ENCODE peak calls at places on chromosomes 7 and 10, in six cellular contexts. One of them, this sample, is unnamed.

GRCh38 chr10:103353281-103353680 is 2.3 kb upstream of the PCGF6 start:
- DNase-seq in naive thymus-derived CD4-positive, alpha-beta T cell: no peak
- DNase-seq in pancreas: no peak
- DNase-seq in IMR-90: no peak
- DNase-seq in spleen: no peak
- DNase-seq in lower lobe of right lung: no peak
- DNase-seq in this sample: no peak

GRCh38 chr10:114403545-114404161 is 649 bp downstream of the AFAP1L2 start:
- DNase-seq in naive thymus-derived CD4-positive, alpha-beta T cell: no peak
- DNase-seq in lower lobe of right lung: no peak
- DNase-seq in spleen: no peak
- DNase-seq in IMR-90: no peak
- DNase-seq in pancreas: peak; percentile 20
- DNase-seq in this sample: peak; percentile 35

GRCh38 chr10:12656518-12657142 is 307.3 kb downstream of the CAMK1D start:
- DNase-seq in naive thymus-derived CD4-positive, alpha-beta T cell: peak; percentile 64
- DNase-seq in IMR-90: peak; percentile 75
- DNase-seq in pancreas: no peak
- DNase-seq in spleen: no peak
- DNase-seq in lower lobe of right lung: no peak
- DNase-seq in this sample: no peak

GRCh38 chr7:70710011-70710480 is 421.9 kb upstream of the GALNT17 start:
- DNase-seq in lower lobe of right lung: no peak
- DNase-seq in spleen: no peak
- DNase-seq in IMR-90: peak; percentile 76
- DNase-seq in pancreas: no peak
- DNase-seq in naive thymus-derived CD4-positive, alpha-beta T cell: no peak
- DNase-seq in this sample: no peak

GRCh38 chr10:4736183-4736582 is 89.8 kb upstream of the AKR1E2 start:
- DNase-seq in IMR-90: no peak
- DNase-seq in spleen: no peak
- DNase-seq in naive thymus-derived CD4-positive, alpha-beta T cell: no peak
- DNase-seq in pancreas: no peak
- DNase-seq in lower lobe of right lung: no peak
- DNase-seq in this sample: no peak

GRCh38 chr7:803243-803635 is 29.0 kb upstream of the SUN1 start:
- DNase-seq in IMR-90: no peak
- DNase-seq in lower lobe of right lung: no peak
- DNase-seq in naive thymus-derived CD4-positive, alpha-beta T cell: no peak
- DNase-seq in spleen: peak; percentile 35
- DNase-seq in pancreas: no peak
- DNase-seq in this sample: no peak

GRCh38 chr7:84393776-84394175 is 199.2 kb upstream of the SEMA3A start:
- DNase-seq in naive thymus-derived CD4-positive, alpha-beta T cell: no peak
- DNase-seq in IMR-90: peak; percentile 63
- DNase-seq in pancreas: no peak
- DNase-seq in spleen: no peak
- DNase-seq in lower lobe of right lung: no peak
- DNase-seq in this sample: no peak

GRCh38 chr7:30020535-30020934 is 6.0 kb downstream of the FKBP14 start:
- DNase-seq in lower lobe of right lung: no peak
- DNase-seq in naive thymus-derived CD4-positive, alpha-beta T cell: no peak
- DNase-seq in IMR-90: no peak
- DNase-seq in spleen: no peak
- DNase-seq in pancreas: no peak
- DNase-seq in this sample: no peak

GRCh38 chr10:48324580-48324979 is 18.1 kb downstream of the MAPK8 start:
- DNase-seq in naive thymus-derived CD4-positive, alpha-beta T cell: no peak
- DNase-seq in spleen: no peak
- DNase-seq in IMR-90: no peak
- DNase-seq in pancreas: no peak
- DNase-seq in lower lobe of right lung: no peak
- DNase-seq in this sample: no peak

DNA sequence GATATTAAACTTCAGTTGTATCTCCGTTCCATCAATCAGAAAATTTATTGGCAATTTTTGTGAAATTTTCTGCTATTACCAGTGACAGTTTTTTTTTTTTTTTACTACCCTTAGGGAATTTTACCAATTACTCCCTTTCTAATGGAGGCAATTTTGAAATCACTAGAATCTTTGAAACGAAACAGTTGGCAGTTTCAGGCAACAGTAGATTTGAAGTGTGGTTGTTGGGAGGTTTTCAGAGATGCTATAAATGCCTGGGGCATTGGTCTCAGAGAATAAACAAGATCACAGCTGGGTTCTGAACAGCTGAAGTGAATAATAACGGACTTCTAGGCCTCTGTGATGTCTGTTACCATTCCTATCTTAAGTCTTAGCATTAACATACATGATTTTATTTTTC is 535.9 kb upstream of the POT1 start:
- DNase-seq in IMR-90: no peak
- DNase-seq in pancreas: no peak
- DNase-seq in spleen: no peak
- DNase-seq in naive thymus-derived CD4-positive, alpha-beta T cell: no peak
- DNase-seq in lower lobe of right lung: no peak
- DNase-seq in this sample: no peak
- H3K9me3 ChIP-seq in IMR-90: peaks cover 16% of the 10 kb centered on the region
- H3K9me3 ChIP-seq in pancreas: no peaks in the 10 kb centered on the region
- H3K9me3 ChIP-seq in spleen: no peaks in the 10 kb centered on the region
- H3K9me3 ChIP-seq in naive thymus-derived CD4-positive, alpha-beta T cell: no peaks in the 10 kb centered on the region
- H3K9me3 ChIP-seq in lower lobe of right lung: no peaks in the 10 kb centered on the region
- H3K9me3 ChIP-seq in this sample: no peaks in the 10 kb centered on the region

DNA sequence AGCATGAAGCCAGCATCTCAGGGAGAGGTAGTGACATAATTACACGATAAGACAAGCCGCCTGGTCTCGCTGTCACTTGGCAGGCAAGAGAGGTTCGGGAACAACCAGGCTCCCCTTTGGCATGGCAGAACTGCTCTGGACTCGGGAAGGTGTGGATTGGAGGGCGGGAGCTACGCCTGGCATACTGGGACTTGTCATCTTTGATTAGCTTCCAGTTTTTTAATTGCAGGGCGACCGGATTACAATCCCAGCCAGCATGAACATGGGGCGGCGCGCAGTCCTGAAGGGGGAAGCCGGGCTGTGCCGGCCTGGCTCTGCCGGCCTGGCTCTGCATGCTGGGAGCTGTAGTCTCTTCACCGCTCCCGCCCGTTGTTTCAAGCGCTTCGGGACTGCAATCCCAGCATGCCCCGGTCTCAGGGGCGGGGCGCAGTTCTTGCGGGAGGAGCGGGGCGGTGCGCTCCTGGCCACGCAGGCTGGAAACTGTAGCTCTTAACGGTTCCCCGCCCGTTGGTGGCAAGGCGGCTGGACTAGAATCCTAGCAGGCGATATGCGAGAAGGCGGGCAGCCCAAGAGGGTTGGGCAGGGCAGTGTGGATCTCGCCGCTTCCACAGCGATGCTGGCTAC is 45.5 kb upstream of the ZNF716 start:
- DNase-seq in naive thymus-derived CD4-positive, alpha-beta T cell: no peak
- DNase-seq in IMR-90: no peak
- DNase-seq in spleen: peak; percentile 81
- DNase-seq in lower lobe of right lung: no peak
- DNase-seq in pancreas: peak; percentile 58
- DNase-seq in this sample: no peak
- H3K27ac ChIP-seq in naive thymus-derived CD4-positive, alpha-beta T cell: no peak overlapping the region
- H3K27ac ChIP-seq in IMR-90: no peak overlapping the region
- H3K27ac ChIP-seq in spleen: no peak overlapping the region
- H3K27ac ChIP-seq in lower lobe of right lung: no peak overlapping the region
- H3K27ac ChIP-seq in pancreas: no peak overlapping the region
- H3K27ac ChIP-seq in this sample: no peak overlapping the region

GRCh38 chr7:158061884-158062656 is 525.6 kb downstream of the PTPRN2 start:
- DNase-seq in spleen: peak; percentile 70
- DNase-seq in pancreas: peak; percentile 47
- DNase-seq in lower lobe of right lung: no peak
- DNase-seq in naive thymus-derived CD4-positive, alpha-beta T cell: no peak
- DNase-seq in IMR-90: no peak
- DNase-seq in this sample: no peak
- H3K9me3 ChIP-seq in spleen: no peaks in the 10 kb centered on the region
- H3K9me3 ChIP-seq in pancreas: no peaks in the 10 kb centered on the region
- H3K9me3 ChIP-seq in lower lobe of right lung: no peaks in the 10 kb centered on the region
- H3K9me3 ChIP-seq in naive thymus-derived CD4-positive, alpha-beta T cell: no peaks in the 10 kb centered on the region
- H3K9me3 ChIP-seq in IMR-90: peaks cover 47% of the 10 kb centered on the region
- H3K9me3 ChIP-seq in this sample: no peaks in the 10 kb centered on the region

GRCh38 chr7:12757443-12757842 is 70.0 kb downstream of the ARL4A start:
- DNase-seq in spleen: no peak
- DNase-seq in IMR-90: peak; percentile 91
- DNase-seq in pancreas: no peak
- DNase-seq in naive thymus-derived CD4-positive, alpha-beta T cell: no peak
- DNase-seq in lower lobe of right lung: no peak
- DNase-seq in this sample: no peak
- H3K27ac ChIP-seq in spleen: no peak overlapping the region
- H3K27ac ChIP-seq in IMR-90: no peak overlapping the region
- H3K27ac ChIP-seq in pancreas: no peak overlapping the region
- H3K27ac ChIP-seq in naive thymus-derived CD4-positive, alpha-beta T cell: no peak overlapping the region
- H3K27ac ChIP-seq in lower lobe of right lung: no peak overlapping the region
- H3K27ac ChIP-seq in this sample: no peak overlapping the region

GRCh38 chr7:157780312-157780711 is 443.5 kb downstream of the DNAJB6 start:
- DNase-seq in lower lobe of right lung: no peak
- DNase-seq in spleen: no peak
- DNase-seq in naive thymus-derived CD4-positive, alpha-beta T cell: no peak
- DNase-seq in IMR-90: no peak
- DNase-seq in pancreas: no peak
- DNase-seq in this sample: no peak
- H3K9me3 ChIP-seq in lower lobe of right lung: no peaks in the 10 kb centered on the region
- H3K9me3 ChIP-seq in spleen: no peaks in the 10 kb centered on the region
- H3K9me3 ChIP-seq in naive thymus-derived CD4-positive, alpha-beta T cell: no peaks in the 10 kb centered on the region
- H3K9me3 ChIP-seq in IMR-90: peaks cover 72% of the 10 kb centered on the region
- H3K9me3 ChIP-seq in pancreas: no peaks in the 10 kb centered on the region
- H3K9me3 ChIP-seq in this sample: no peaks in the 10 kb centered on the region

GRCh38 chr7:95599069-95599468 is 2.8 kb upstream of the PDK4 start:
- DNase-seq in lower lobe of right lung: no peak
- DNase-seq in IMR-90: no peak
- DNase-seq in spleen: no peak
- DNase-seq in naive thymus-derived CD4-positive, alpha-beta T cell: no peak
- DNase-seq in pancreas: no peak
- DNase-seq in this sample: no peak

GRCh38 chr7:95601324-95601723 is 5.0 kb upstream of the PDK4 start:
- DNase-seq in spleen: no peak
- DNase-seq in pancreas: no peak
- DNase-seq in IMR-90: no peak
- DNase-seq in lower lobe of right lung: no peak
- DNase-seq in naive thymus-derived CD4-positive, alpha-beta T cell: no peak
- DNase-seq in this sample: no peak

GRCh38 chr7:95595825-95596182 is 512 bp downstream of the PDK4 start:
- DNase-seq in lower lobe of right lung: no peak
- DNase-seq in naive thymus-derived CD4-positive, alpha-beta T cell: no peak
- DNase-seq in spleen: no peak
- DNase-seq in pancreas: peak; percentile 45
- DNase-seq in IMR-90: no peak
- DNase-seq in this sample: no peak

GRCh38 chr7:95596183-95597135 is at the start of gene PDK4:
- DNase-seq in pancreas: peak; percentile 97
- DNase-seq in naive thymus-derived CD4-positive, alpha-beta T cell: no peak
- DNase-seq in lower lobe of right lung: peak; percentile 96
- DNase-seq in spleen: peak; percentile 91
- DNase-seq in IMR-90: peak; percentile 40
- DNase-seq in this sample: peak; percentile 98

GRCh38 chr7:95598511-95598910 is 2.2 kb upstream of the PDK4 start:
- DNase-seq in spleen: no peak
- DNase-seq in pancreas: no peak
- DNase-seq in naive thymus-derived CD4-positive, alpha-beta T cell: no peak
- DNase-seq in lower lobe of right lung: no peak
- DNase-seq in IMR-90: no peak
- DNase-seq in this sample: no peak
- H3K27ac ChIP-seq in spleen: no peak overlapping the region
- H3K27ac ChIP-seq in pancreas: no peak overlapping the region
- H3K27ac ChIP-seq in naive thymus-derived CD4-positive, alpha-beta T cell: no peak overlapping the region
- H3K27ac ChIP-seq in lower lobe of right lung: no peak overlapping the region
- H3K27ac ChIP-seq in IMR-90: no peak overlapping the region
- H3K27ac ChIP-seq in this sample: no peak overlapping the region

This sample was measured in tibial nerve.